ENCODE peak calls at places on chromosomes 11 and 22, in six cellular contexts. One of them, this sample, is unnamed. For H3K9me3, the result is how much of the 10 kb centered on the place peaks cover.

GRCh38 chr11:119445356-119445755 is 22.4 kb upstream of the THY1 start:
- DNase-seq in keratinocyte: no peak
- DNase-seq in tibial artery: no peak
- DNase-seq in IMR-90: no peak
- DNase-seq in tibial nerve: no peak
- DNase-seq in CD4-positive, alpha-beta T cell: no peak
- DNase-seq in this sample: no peak

GRCh38 chr11:97361812-97362378 is 972.1 kb downstream of the JRKL start:
- DNase-seq in keratinocyte: no peak
- DNase-seq in tibial artery: no peak
- DNase-seq in IMR-90: no peak
- DNase-seq in tibial nerve: no peak
- DNase-seq in CD4-positive, alpha-beta T cell: no peak
- DNase-seq in this sample: no peak

GRCh38 chr11:94125408-94126120 is 3.1 kb upstream of the PANX1 start:
- DNase-seq in keratinocyte: no peak
- DNase-seq in tibial artery: no peak
- DNase-seq in IMR-90: no peak
- DNase-seq in tibial nerve: no peak
- DNase-seq in CD4-positive, alpha-beta T cell: no peak
- DNase-seq in this sample: no peak

GRCh38 chr11:27217948-27218410 is 145.0 kb downstream of the CCDC34 start:
- DNase-seq in keratinocyte: no peak
- DNase-seq in tibial artery: no peak
- DNase-seq in IMR-90: peak
- DNase-seq in tibial nerve: no peak
- DNase-seq in CD4-positive, alpha-beta T cell: no peak
- DNase-seq in this sample: no peak

GRCh38 chr22:38110863-38111852 is 674 bp upstream of the BAIAP2L2 start:
- DNase-seq in keratinocyte: peak
- DNase-seq in tibial artery: no peak
- DNase-seq in IMR-90: no peak
- DNase-seq in tibial nerve: no peak
- DNase-seq in CD4-positive, alpha-beta T cell: no peak
- DNase-seq in this sample: no peak

GRCh38 chr11:26896716-26897115 is 97.2 kb upstream of the FIBIN start:
- DNase-seq in keratinocyte: no peak
- DNase-seq in tibial artery: no peak
- DNase-seq in IMR-90: no peak
- DNase-seq in tibial nerve: no peak
- DNase-seq in CD4-positive, alpha-beta T cell: no peak
- DNase-seq in this sample: no peak

GRCh38 chr11:73141309-73142127 is 600 bp downstream of the FCHSD2 start:
- DNase-seq in keratinocyte: no peak
- DNase-seq in tibial artery: peak
- DNase-seq in IMR-90: peak
- DNase-seq in tibial nerve: peak
- DNase-seq in CD4-positive, alpha-beta T cell: peak
- DNase-seq in this sample: peak

GRCh38 chr11:14672635-14673034 is 29.0 kb downstream of the PDE3B start:
- DNase-seq in keratinocyte: no peak
- DNase-seq in tibial artery: no peak
- DNase-seq in IMR-90: peak
- DNase-seq in tibial nerve: no peak
- DNase-seq in CD4-positive, alpha-beta T cell: no peak
- DNase-seq in this sample: no peak

GRCh38 chr22:27962268-27963191 is 43.5 kb upstream of the PITPNB start:
- DNase-seq in keratinocyte: no peak
- DNase-seq in tibial artery: no peak
- DNase-seq in IMR-90: peak
- DNase-seq in tibial nerve: no peak
- DNase-seq in CD4-positive, alpha-beta T cell: no peak
- DNase-seq in this sample: peak

GRCh38 chr11:30451642-30452041 is 128.7 kb downstream of the ARL14EP start:
- DNase-seq in keratinocyte: no peak
- DNase-seq in tibial artery: no peak
- DNase-seq in IMR-90: no peak
- DNase-seq in tibial nerve: no peak
- DNase-seq in CD4-positive, alpha-beta T cell: no peak
- DNase-seq in this sample: no peak

GRCh38 chr11:67419330-67420049 is 4.0 kb downstream of the CARNS1 start:
- DNase-seq in keratinocyte: no peak
- DNase-seq in tibial artery: no peak
- DNase-seq in IMR-90: no peak
- DNase-seq in tibial nerve: no peak
- DNase-seq in CD4-positive, alpha-beta T cell: no peak
- DNase-seq in this sample: no peak

GRCh38 chr11:9139628-9140357 is 48.4 kb upstream of the SCUBE2 start:
- DNase-seq in keratinocyte: no peak
- DNase-seq in tibial artery: no peak
- DNase-seq in IMR-90: no peak
- DNase-seq in tibial nerve: no peak
- DNase-seq in CD4-positive, alpha-beta T cell: no peak
- DNase-seq in this sample: no peak

GRCh38 chr11:1119282-1120146 is 38.2 kb upstream of the MUC5AC start:
- DNase-seq in keratinocyte: no peak
- DNase-seq in tibial artery: peak
- DNase-seq in IMR-90: no peak
- DNase-seq in tibial nerve: no peak
- DNase-seq in CD4-positive, alpha-beta T cell: no peak
- DNase-seq in this sample: no peak

GRCh38 chr11:57458060-57458409 is 2.3 kb upstream of the RTN4RL2 start:
- DNase-seq in keratinocyte: no peak
- DNase-seq in tibial artery: no peak
- DNase-seq in IMR-90: no peak
- DNase-seq in tibial nerve: no peak
- DNase-seq in CD4-positive, alpha-beta T cell: no peak
- DNase-seq in this sample: no peak

GRCh38 chr22:16970446-16970845 is 37.6 kb downstream of the GAB4 start:
- DNase-seq in keratinocyte: no peak
- DNase-seq in tibial artery: no peak
- DNase-seq in IMR-90: no peak
- DNase-seq in tibial nerve: no peak
- DNase-seq in CD4-positive, alpha-beta T cell: no peak
- DNase-seq in this sample: no peak

GRCh38 chr22:16967453-16968217 is 40.4 kb downstream of the GAB4 start:
- DNase-seq in keratinocyte: no peak
- DNase-seq in tibial artery: no peak
- DNase-seq in IMR-90: no peak
- DNase-seq in tibial nerve: no peak
- DNase-seq in CD4-positive, alpha-beta T cell: no peak
- DNase-seq in this sample: no peak

GRCh38 chr22:16972311-16972710 is 35.7 kb downstream of the GAB4 start:
- DNase-seq in keratinocyte: no peak
- DNase-seq in tibial artery: no peak
- DNase-seq in IMR-90: no peak
- DNase-seq in tibial nerve: no peak
- DNase-seq in CD4-positive, alpha-beta T cell: no peak
- DNase-seq in this sample: no peak

GRCh38 chr22:16968218-16968595 is 39.8 kb downstream of the GAB4 start:
- DNase-seq in keratinocyte: no peak
- DNase-seq in tibial artery: no peak
- DNase-seq in IMR-90: no peak
- DNase-seq in tibial nerve: no peak
- DNase-seq in CD4-positive, alpha-beta T cell: no peak
- DNase-seq in this sample: no peak

GRCh38 chr22:16969508-16970327 is 38.3 kb downstream of the GAB4 start:
- DNase-seq in keratinocyte: no peak
- DNase-seq in tibial artery: no peak
- DNase-seq in IMR-90: no peak
- DNase-seq in tibial nerve: no peak
- DNase-seq in CD4-positive, alpha-beta T cell: no peak
- DNase-seq in this sample: no peak
- H3K9me3 ChIP-seq in keratinocyte: under half
- H3K9me3 ChIP-seq in tibial artery: under half
- H3K9me3 ChIP-seq in IMR-90: under half
- H3K9me3 ChIP-seq in tibial nerve: under half
- H3K9me3 ChIP-seq in CD4-positive, alpha-beta T cell: under half
- H3K9me3 ChIP-seq in this sample: under half

GRCh38 chr11:47609675-47610074 is 15.5 kb upstream of the C1QTNF4 start:
- DNase-seq in keratinocyte: no peak
- DNase-seq in tibial artery: no peak
- DNase-seq in IMR-90: no peak
- DNase-seq in tibial nerve: no peak
- DNase-seq in CD4-positive, alpha-beta T cell: no peak
- DNase-seq in this sample: no peak

GRCh38 chr11:47607380-47607779 is 13.2 kb upstream of the C1QTNF4 start:
- DNase-seq in keratinocyte: no peak
- DNase-seq in tibial artery: peak
- DNase-seq in IMR-90: peak
- DNase-seq in tibial nerve: no peak
- DNase-seq in CD4-positive, alpha-beta T cell: no peak
- DNase-seq in this sample: no peak

GRCh38 chr11:47605921-47606320 is 11.7 kb upstream of the C1QTNF4 start:
- DNase-seq in keratinocyte: no peak
- DNase-seq in tibial artery: no peak
- DNase-seq in IMR-90: no peak
- DNase-seq in tibial nerve: no peak
- DNase-seq in CD4-positive, alpha-beta T cell: no peak
- DNase-seq in this sample: no peak

GRCh38 chr11:47603295-47603694 is 9.1 kb upstream of the C1QTNF4 start:
- DNase-seq in keratinocyte: no peak
- DNase-seq in tibial artery: no peak
- DNase-seq in IMR-90: peak
- DNase-seq in tibial nerve: no peak
- DNase-seq in CD4-positive, alpha-beta T cell: no peak
- DNase-seq in this sample: no peak

DNA sequence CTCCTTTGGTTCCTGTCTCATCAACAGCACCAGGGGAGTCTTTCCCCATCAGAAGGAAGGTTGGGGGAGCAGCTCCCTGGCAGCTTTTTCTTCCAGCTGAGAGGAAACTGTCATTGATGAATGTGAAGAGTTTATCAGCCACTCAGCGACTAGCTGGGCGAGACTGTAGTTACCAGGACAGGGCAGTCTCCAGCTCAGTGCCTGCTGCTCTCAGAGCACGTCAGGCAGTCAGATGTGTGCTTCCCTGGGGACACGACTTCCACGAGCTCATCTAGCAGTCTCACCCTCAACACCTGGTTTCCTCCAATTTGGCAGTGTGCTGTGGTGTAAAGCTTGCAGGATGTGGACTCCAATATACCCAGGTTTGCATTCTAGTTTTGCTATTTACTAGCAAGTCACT is 12.5 kb upstream of the C1QTNF4 start:
- DNase-seq in keratinocyte: no peak
- DNase-seq in tibial artery: no peak
- DNase-seq in IMR-90: peak
- DNase-seq in tibial nerve: no peak
- DNase-seq in CD4-positive, alpha-beta T cell: no peak
- DNase-seq in this sample: no peak
- H3K9me3 ChIP-seq in keratinocyte: under half
- H3K9me3 ChIP-seq in tibial artery: under half
- H3K9me3 ChIP-seq in IMR-90: under half
- H3K9me3 ChIP-seq in tibial nerve: under half
- H3K9me3 ChIP-seq in CD4-positive, alpha-beta T cell: under half
- H3K9me3 ChIP-seq in this sample: under half

GRCh38 chr22:47278655-47279054 is 516.2 kb downstream of the TBC1D22A start:
- DNase-seq in keratinocyte: no peak
- DNase-seq in tibial artery: no peak
- DNase-seq in IMR-90: no peak
- DNase-seq in tibial nerve: no peak
- DNase-seq in CD4-positive, alpha-beta T cell: no peak
- DNase-seq in this sample: no peak

GRCh38 chr22:47277511-47277910 is 515.1 kb downstream of the TBC1D22A start:
- DNase-seq in keratinocyte: no peak
- DNase-seq in tibial artery: no peak
- DNase-seq in IMR-90: no peak
- DNase-seq in tibial nerve: no peak
- DNase-seq in CD4-positive, alpha-beta T cell: no peak
- DNase-seq in this sample: no peak

GRCh38 chr22:47277001-47277400 is 514.6 kb downstream of the TBC1D22A start:
- DNase-seq in keratinocyte: no peak
- DNase-seq in tibial artery: no peak
- DNase-seq in IMR-90: no peak
- DNase-seq in tibial nerve: no peak
- DNase-seq in CD4-positive, alpha-beta T cell: no peak
- DNase-seq in this sample: no peak

GRCh38 chr22:47281126-47282106 is 519.0 kb downstream of the TBC1D22A start:
- DNase-seq in keratinocyte: no peak
- DNase-seq in tibial artery: no peak
- DNase-seq in IMR-90: peak
- DNase-seq in tibial nerve: no peak
- DNase-seq in CD4-positive, alpha-beta T cell: no peak
- DNase-seq in this sample: no peak

GRCh38 chr22:47279337-47279736 is 516.9 kb downstream of the TBC1D22A start:
- DNase-seq in keratinocyte: no peak
- DNase-seq in tibial artery: no peak
- DNase-seq in IMR-90: no peak
- DNase-seq in tibial nerve: no peak
- DNase-seq in CD4-positive, alpha-beta T cell: no peak
- DNase-seq in this sample: no peak
- H3K9me3 ChIP-seq in keratinocyte: under half
- H3K9me3 ChIP-seq in tibial artery: under half
- H3K9me3 ChIP-seq in IMR-90: under half
- H3K9me3 ChIP-seq in tibial nerve: under half
- H3K9me3 ChIP-seq in CD4-positive, alpha-beta T cell: under half
- H3K9me3 ChIP-seq in this sample: under half

DNA sequence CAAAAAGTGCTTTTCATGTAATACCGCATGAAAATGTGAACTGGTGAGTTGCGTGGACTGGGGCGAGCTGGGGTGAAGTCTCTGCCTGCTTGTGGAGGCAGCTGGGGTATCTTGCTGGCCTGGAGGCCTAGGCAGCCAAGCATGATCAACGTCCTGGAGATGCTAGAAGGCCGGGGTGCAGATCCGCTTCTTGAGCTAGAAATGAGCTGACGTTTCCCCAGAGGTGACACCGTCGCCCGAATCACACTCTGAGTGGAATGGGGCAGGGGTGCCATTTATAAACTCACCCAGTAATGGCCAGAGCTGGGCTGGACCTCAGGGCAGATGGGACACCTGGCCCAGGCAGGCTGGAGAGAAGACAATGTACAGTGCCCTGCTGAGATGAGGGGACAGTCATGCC is 1513.0 kb downstream of the TBC1D22A start:
- DNase-seq in keratinocyte: no peak
- DNase-seq in tibial artery: no peak
- DNase-seq in IMR-90: no peak
- DNase-seq in tibial nerve: no peak
- DNase-seq in CD4-positive, alpha-beta T cell: no peak
- DNase-seq in this sample: no peak
- H3K9me3 ChIP-seq in keratinocyte: under half
- H3K9me3 ChIP-seq in tibial artery: under half
- H3K9me3 ChIP-seq in IMR-90: half or more
- H3K9me3 ChIP-seq in tibial nerve: under half
- H3K9me3 ChIP-seq in CD4-positive, alpha-beta T cell: under half
- H3K9me3 ChIP-seq in this sample: under half

GRCh38 chr11:59243633-59244032 is 30.9 kb upstream of the MPEG1 start:
- DNase-seq in keratinocyte: no peak
- DNase-seq in tibial artery: no peak
- DNase-seq in IMR-90: peak
- DNase-seq in tibial nerve: no peak
- DNase-seq in CD4-positive, alpha-beta T cell: no peak
- DNase-seq in this sample: no peak
- H3K9me3 ChIP-seq in keratinocyte: under half
- H3K9me3 ChIP-seq in tibial artery: under half
- H3K9me3 ChIP-seq in IMR-90: under half
- H3K9me3 ChIP-seq in tibial nerve: under half
- H3K9me3 ChIP-seq in CD4-positive, alpha-beta T cell: under half
- H3K9me3 ChIP-seq in this sample: under half